ENCODE peak calls at places on chromosomes 13 and 19, in five cellular contexts. V is AML-193; K is right lobe of liver; L is iris pigment epithelial cell; F is CD8-positive, alpha-beta memory T cell. I is an unnamed sample.

GRCh38 chr13:46307554-46307953 is 79.5 kb downstream of the RUBCNL start:
- DNase-seq in V (peak), K (no peak), L (no peak), F (no peak), I (no peak)

GRCh38 chr19:38583219-38583984 is 34.4 kb downstream of the MAP4K1 start:
- DNase-seq in V (no peak), K (no peak), L (no peak), F (no peak), I (no peak)

GRCh38 chr13:112702341-112702982 is 12.6 kb downstream of the ATP11A start:
- DNase-seq in V (no peak), K (no peak), L (no peak), F (no peak), I (no peak)

GRCh38 chr13:32063622-32064233 is 32.2 kb downstream of the FRY start:
- DNase-seq in V (no peak), K (no peak), L (no peak), F (no peak), I (no peak)

GRCh38 chr13:45695198-45695730 is 6.9 kb upstream of the CBY2 start:
- DNase-seq in V (peak), K (no peak), L (no peak), F (no peak), I (no peak)

GRCh38 chr19:57191141-57192063 is at the start of gene ZNF264:
- DNase-seq in V (peak), K (peak), L (peak), F (peak), I (peak)

GRCh38 chr19:14147797-14148605 is 11.6 kb upstream of the ASF1B start:
- DNase-seq in V (peak), K (peak), L (peak), F (peak), I (peak)

GRCh38 chr13:68628994-68629393 is 1398.9 kb upstream of the PCDH9 start:
- DNase-seq in V (no peak), K (no peak), L (no peak), F (no peak), I (no peak)

GRCh38 chr13:42063105-42063504 is 14.7 kb downstream of the DGKH start:
- DNase-seq in V (no peak), K (no peak), L (no peak), F (no peak), I (no peak)

GRCh38 chr19:11321206-11322126 is 18.0 kb downstream of the RAB3D start:
- DNase-seq in V (no peak), K (no peak), L (no peak), F (no peak), I (no peak)

GRCh38 chr19:35216833-35217707 is 11.5 kb downstream of the FAM187B start:
- DNase-seq in V (peak), K (no peak), L (no peak), F (peak), I (peak)

GRCh38 chr13:98475521-98475920 is 101.4 kb downstream of the STK24 start:
- DNase-seq in V (no peak), K (no peak), L (peak), F (no peak), I (no peak)

GRCh38 chr19:49534632-49535385 is 7.0 kb downstream of the RCN3 start:
- DNase-seq in V (no peak), K (no peak), L (no peak), F (no peak), I (peak)

GRCh38 chr19:45468803-45469131 is 971 bp downstream of the FOSB start:
- DNase-seq in V (no peak), K (peak), L (peak), F (no peak), I (no peak)

GRCh38 chr13:93951153-93951552 is 528.3 kb downstream of the DCT start:
- DNase-seq in V (no peak), K (no peak), L (peak), F (no peak), I (peak)

GRCh38 chr19:40190891-40191835 is at the start of gene MAP3K10:
- DNase-seq in V (peak), K (peak), L (peak), F (peak), I (peak)